ENCODE peak calls at places on chromosomes 1 and 21, in nine cellular contexts. F is heart left ventricle; I is BJ; K is activated T-cell treated with anti-CD3 and anti-CD28 coated beads, Interleukin-2, amount 50 U/mL, for 1 hour; D is tibial artery; V is endothelial cell; B is OCI-LY7; E is CMK; L is GM23338. G is an unnamed sample.

GRCh38 chr1:16215882-16216753 is 3.7 kb upstream of the ARHGEF19 start:
- DNase-seq in B (peak), L (peak), D (peak), I (no peak), F (peak), E (peak), K (peak), V (peak), G (peak)

GRCh38 chr1:32393832-32394140 is 455 bp downstream of the BSDC1 start:
- DNase-seq in B (peak), K (no peak), I (no peak), L (peak), F (peak), E (no peak), V (no peak), D (peak), G (peak)

GRCh38 chr1:114111731-114112661 is 41.7 kb downstream of the SYT6 start:
- DNase-seq in E (no peak), I (no peak), D (no peak), F (no peak), K (no peak), V (no peak), L (no peak), B (no peak), G (no peak)

GRCh38 chr1:109497449-109498160 is 3.7 kb downstream of the CYB561D1 start:
- DNase-seq in F (no peak), E (no peak), B (no peak), V (no peak), I (no peak), K (no peak), L (no peak), D (no peak), G (no peak)

GRCh38 chr1:156528875-156529425 is 28.4 kb upstream of the MEF2D start:
- DNase-seq in I (no peak), D (no peak), B (no peak), L (no peak), E (no peak), F (no peak), K (no peak), V (no peak), G (no peak)

GRCh38 chr1:236044346-236044745 is 20.5 kb downstream of the NID1 start:
- DNase-seq in E (no peak), F (no peak), L (no peak), V (no peak), I (no peak), K (no peak), D (no peak), B (no peak), G (no peak)

GRCh38 chr21:43733529-43734071 is 14.7 kb downstream of the PDXK start:
- DNase-seq in F (no peak), E (no peak), L (no peak), D (no peak), V (no peak), I (peak), B (no peak), K (peak), G (no peak)

GRCh38 chr21:34129971-34130597 is 56.7 kb downstream of the MRPS6 start:
- DNase-seq in I (no peak), B (peak), V (no peak), D (no peak), K (peak), F (no peak), L (peak), E (no peak), G (no peak)

GRCh38 chr1:245704765-245705164 is 550.0 kb downstream of the KIF26B start:
- DNase-seq in V (no peak), L (no peak), I (no peak), E (no peak), D (no peak), F (no peak), K (no peak), B (no peak), G (no peak)

GRCh38 chr1:223403184-223403815 is 10.1 kb downstream of the CCDC185 start:
- DNase-seq in L (no peak), B (no peak), F (no peak), I (no peak), K (no peak), V (no peak), E (no peak), D (no peak), G (no peak)

GRCh38 chr1:85579619-85580018 is 942 bp upstream of the CCN1 start:
- DNase-seq in D (peak), V (peak), B (no peak), F (peak), E (no peak), L (peak), I (no peak), K (no peak), G (no peak)

GRCh38 chr1:94753171-94753972 is 66.8 kb upstream of the SLC44A3 start:
- DNase-seq in I (no peak), E (no peak), L (no peak), B (no peak), V (no peak), D (no peak), K (no peak), F (peak), G (no peak)

GRCh38 chr1:196808529-196809235 is 10.8 kb upstream of the CFHR1 start:
- DNase-seq in K (no peak), B (no peak), L (no peak), E (no peak), F (no peak), D (no peak), V (no peak), I (no peak), G (no peak)

GRCh38 chr1:116942344-116942743 is 32.6 kb downstream of the PTGFRN start:
- DNase-seq in K (no peak), L (no peak), V (no peak), I (no peak), B (no peak), D (no peak), F (no peak), E (no peak), G (no peak)

GRCh38 chr1:30599721-30600120 is 123.7 kb downstream of the MATN1 start:
- DNase-seq in L (no peak), K (no peak), V (no peak), B (no peak), F (no peak), D (peak), I (no peak), E (no peak), G (no peak)

GRCh38 chr1:244100276-244100675 is 49.2 kb downstream of the ZBTB18 start:
- DNase-seq in E (no peak), F (no peak), L (no peak), I (no peak), D (no peak), B (no peak), V (no peak), K (no peak), G (no peak)

GRCh38 chr1:223114871-223115270 is 28.2 kb downstream of the TLR5 start:
- DNase-seq in B (no peak), E (no peak), K (no peak), D (no peak), L (no peak), F (peak), I (no peak), V (no peak), G (no peak)

GRCh38 chr1:28296401-28297220 is 32.2 kb upstream of the MED18 start:
- DNase-seq in B (no peak), F (no peak), D (no peak), K (no peak), V (peak), I (no peak), L (peak), E (no peak), G (no peak)

GRCh38 chr21:21019681-21020080 is 21.5 kb downstream of the NCAM2 start:
- DNase-seq in L (no peak), V (no peak), I (no peak), B (no peak), E (no peak), F (no peak), D (no peak), K (no peak), G (no peak)

GRCh38 chr1:69485616-69486015 is 82.1 kb upstream of the LRRC7 start:
- DNase-seq in V (no peak), L (no peak), B (no peak), F (no peak), D (no peak), K (no peak), I (no peak), E (no peak), G (no peak)

GRCh38 chr1:203425668-203425999 is 50.0 kb upstream of the PRELP start:
- DNase-seq in I (no peak), K (no peak), L (no peak), V (no peak), D (no peak), B (no peak), F (no peak), E (no peak), G (no peak)

GRCh38 chr1:20657024-20657423 is 4.1 kb downstream of the DDOST start:
- DNase-seq in I (no peak), K (no peak), L (no peak), B (no peak), E (no peak), V (no peak), D (no peak), F (no peak), G (no peak)

GRCh38 chr21:44974676-44975075 is 34.8 kb downstream of the SLX9 start:
- DNase-seq in K (no peak), F (no peak), D (no peak), L (no peak), I (no peak), V (no peak), B (no peak), E (no peak), G (no peak)

GRCh38 chr1:119546641-119547040 is 39.6 kb downstream of the HSD3B1 start:
- DNase-seq in F (no peak), D (no peak), K (no peak), E (no peak), V (no peak), I (no peak), L (no peak), B (no peak), G (no peak)